ENCODE peak calls at places on chromosomes 12 and 14, in four cellular contexts. I, Q, W and V are unnamed samples.

GRCh38 chr12:18888062-18888461 is 150.1 kb downstream of the CAPZA3 start:
- DNase-seq in I (no peak), Q (no peak), W (no peak), V (no peak)

GRCh38 chr12:105357162-105357691 is 26.7 kb downstream of the C12orf75 start:
- DNase-seq in I (no peak), Q (peak), W (no peak), V (no peak)

GRCh38 chr14:54727929-54728328 is 161.0 kb downstream of the SAMD4A start:
- DNase-seq in I (no peak), Q (no peak), W (no peak), V (no peak)

GRCh38 chr12:13435535-13435934 is 239.0 kb downstream of the EMP1 start:
- DNase-seq in I (no peak), Q (no peak), W (no peak), V (no peak)

GRCh38 chr12:77893918-77894317 is 63.2 kb downstream of the NAV3 start:
- DNase-seq in I (no peak), Q (peak), W (peak), V (no peak)

GRCh38 chr12:109109756-109110350 is 6.5 kb upstream of the ACACB start:
- DNase-seq in I (no peak), Q (no peak), W (no peak), V (no peak)

GRCh38 chr12:56151672-56152131 is 685 bp upstream of the MYL6B start:
- DNase-seq in I (no peak), Q (peak), W (peak), V (no peak)

GRCh38 chr14:59055439-59056045 is 132.9 kb upstream of the DAAM1 start:
- DNase-seq in I (no peak), Q (peak), W (peak), V (no peak)

GRCh38 chr12:102343361-102344121 is 136.8 kb downstream of the IGF1 start:
- DNase-seq in I (no peak), Q (no peak), W (no peak), V (no peak)

GRCh38 chr12:124531281-124531745 is 36.1 kb downstream of the NCOR2 start:
- DNase-seq in I (no peak), Q (no peak), W (peak), V (no peak)